ENCODE peak calls at places on chromosome 6, in four cellular contexts. One of them, this sample, is unnamed.

GRCh38 chr6:108406943-108407342 is 112.1 kb downstream of the AFG1L start:
- DNase-seq in stomach: no peak
- DNase-seq in vagina: no peak
- DNase-seq in SK-N-SH: no peak
- DNase-seq in this sample: no peak

GRCh38 chr6:113699239-113699638 is 157.9 kb upstream of the MARCKS start:
- DNase-seq in stomach: no peak
- DNase-seq in vagina: no peak
- DNase-seq in SK-N-SH: no peak
- DNase-seq in this sample: no peak

GRCh38 chr6:154757352-154758095 is 24.3 kb downstream of the SCAF8 start:
- DNase-seq in stomach: no peak
- DNase-seq in vagina: no peak
- DNase-seq in SK-N-SH: no peak
- DNase-seq in this sample: no peak

GRCh38 chr6:3457710-3458605 is 1.1 kb upstream of the SLC22A23 start:
- DNase-seq in stomach: peak; percentile 77
- DNase-seq in vagina: no peak
- DNase-seq in SK-N-SH: peak; percentile 37
- DNase-seq in this sample: no peak

GRCh38 chr6:33117826-33118277 is 42.1 kb downstream of the HLA-DPB1 start:
- DNase-seq in stomach: no peak
- DNase-seq in vagina: no peak
- DNase-seq in SK-N-SH: no peak
- DNase-seq in this sample: no peak

GRCh38 chr6:35707714-35708407 is 19.1 kb upstream of the FKBP5 start:
- DNase-seq in stomach: peak; percentile 22
- DNase-seq in vagina: no peak
- DNase-seq in SK-N-SH: no peak
- DNase-seq in this sample: no peak

GRCh38 chr6:79570129-79570801 is 33.0 kb upstream of the LCA5 start:
- DNase-seq in stomach: peak; percentile 70
- DNase-seq in vagina: no peak
- DNase-seq in SK-N-SH: peak; percentile 5
- DNase-seq in this sample: no peak

GRCh38 chr6:118377711-118378414 is 170.2 kb upstream of the PLN start:
- DNase-seq in stomach: no peak
- DNase-seq in vagina: no peak
- DNase-seq in SK-N-SH: no peak
- DNase-seq in this sample: no peak

GRCh38 chr6:2663123-2663522 is 87.6 kb downstream of the MYLK4 start:
- DNase-seq in stomach: no peak
- DNase-seq in vagina: no peak
- DNase-seq in SK-N-SH: no peak
- DNase-seq in this sample: no peak

GRCh38 chr6:75275067-75275466 is 9.5 kb downstream of the TMEM30A start:
- DNase-seq in stomach: no peak
- DNase-seq in vagina: no peak
- DNase-seq in SK-N-SH: no peak
- DNase-seq in this sample: no peak

GRCh38 chr6:92460133-92460532 is 959.2 kb downstream of the EPHA7 start:
- DNase-seq in stomach: no peak
- DNase-seq in vagina: no peak
- DNase-seq in SK-N-SH: no peak
- DNase-seq in this sample: no peak

DNA sequence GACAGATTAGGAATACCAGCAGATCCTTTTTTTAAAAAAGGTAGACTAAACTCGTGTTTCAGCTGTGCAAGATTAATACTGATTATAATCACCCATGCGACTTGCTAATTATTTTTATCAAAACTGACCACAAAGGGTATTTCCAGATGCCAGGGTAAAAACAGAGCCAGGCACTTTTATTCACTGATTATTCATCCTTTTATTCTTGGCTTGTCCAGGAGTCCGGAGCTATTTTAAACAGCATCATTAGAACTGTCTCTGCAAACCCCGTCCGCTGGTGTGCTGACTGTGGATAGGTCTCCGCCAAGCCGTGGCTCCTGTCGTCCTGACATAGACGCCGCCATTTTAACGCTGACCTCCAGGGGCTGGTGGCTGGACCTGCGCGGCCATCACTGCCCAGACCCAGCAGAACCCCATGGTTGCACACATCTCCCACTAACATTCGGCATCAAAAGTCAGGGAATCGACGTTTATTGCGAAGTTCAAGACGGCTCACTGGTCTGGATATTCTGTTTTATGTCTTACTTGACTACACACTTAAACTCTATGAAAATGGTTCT is 364.8 kb downstream of the THBS2 start:
- DNase-seq in stomach: no peak
- DNase-seq in vagina: no peak
- DNase-seq in SK-N-SH: no peak
- DNase-seq in this sample: no peak
- TF ChIP-seq CTCF in stomach: no peak
- TF ChIP-seq CTCF in vagina: no peak
- TF ChIP-seq CTCF in SK-N-SH: no peak
- TF ChIP-seq CTCF in this sample: no peak

GRCh38 chr6:77072694-77073409 is 390.4 kb downstream of the HTR1B start:
- DNase-seq in stomach: no peak
- DNase-seq in vagina: no peak
- DNase-seq in SK-N-SH: no peak
- DNase-seq in this sample: no peak
- TF ChIP-seq POLR2AphosphoS5 in stomach: no peak
- TF ChIP-seq POLR2AphosphoS5 in vagina: no peak
- TF ChIP-seq POLR2AphosphoS5 in SK-N-SH: no peak
- TF ChIP-seq POLR2AphosphoS5 in this sample: no peak

GRCh38 chr6:157535354-157536217 is 154.6 kb downstream of the ZDHHC14 start:
- DNase-seq in stomach: no peak
- DNase-seq in vagina: no peak
- DNase-seq in SK-N-SH: no peak
- DNase-seq in this sample: no peak
- H3K4me1 ChIP-seq in stomach: peaks cover 20% of the 10 kb centered on the region
- H3K4me1 ChIP-seq in vagina: peaks cover 19% of the 10 kb centered on the region
- H3K4me1 ChIP-seq in SK-N-SH: peaks cover 12% of the 10 kb centered on the region
- H3K4me1 ChIP-seq in this sample: peaks cover 46% of the 10 kb centered on the region

DNA sequence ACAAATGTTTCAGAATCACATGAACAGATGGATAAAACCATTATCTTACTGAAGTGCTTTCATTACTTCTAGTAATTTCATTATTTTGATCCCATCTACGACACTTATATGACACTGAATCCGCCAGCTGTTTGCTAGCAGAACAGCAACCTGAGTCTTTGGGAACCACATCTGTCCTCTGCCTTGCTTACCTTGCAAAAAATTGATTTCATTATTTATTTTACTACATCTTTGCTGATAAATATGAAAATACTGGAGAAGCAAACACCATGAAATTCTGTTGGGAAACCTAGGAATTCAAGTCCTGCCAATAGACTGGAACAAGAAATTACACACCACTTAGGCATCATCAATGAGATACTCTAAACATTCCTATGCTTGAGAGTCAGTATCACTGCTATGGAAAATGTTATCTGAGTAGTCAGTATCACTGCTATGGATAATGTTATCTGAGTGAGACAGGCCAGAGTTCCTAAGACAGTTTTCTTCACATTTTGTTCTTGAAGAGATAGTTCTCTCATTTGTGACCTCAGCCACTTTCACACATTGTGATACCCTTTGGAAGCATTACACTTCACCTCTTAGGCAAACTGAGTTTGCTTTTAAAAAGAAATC is 91.9 kb downstream of the PDE10A start:
- DNase-seq in stomach: no peak
- DNase-seq in vagina: no peak
- DNase-seq in SK-N-SH: no peak
- DNase-seq in this sample: no peak
- TF ChIP-seq CTCF in stomach: no peak
- TF ChIP-seq CTCF in vagina: no peak
- TF ChIP-seq CTCF in SK-N-SH: no peak
- TF ChIP-seq CTCF in this sample: no peak

GRCh38 chr6:111589366-111589765 is 16.3 kb downstream of the TRAF3IP2 start:
- DNase-seq in stomach: no peak
- DNase-seq in vagina: no peak
- DNase-seq in SK-N-SH: no peak
- DNase-seq in this sample: no peak
- TF ChIP-seq POLR2AphosphoS5 in stomach: peak; percentile 46
- TF ChIP-seq POLR2AphosphoS5 in vagina: peak; percentile 40
- TF ChIP-seq POLR2AphosphoS5 in SK-N-SH: no peak
- TF ChIP-seq POLR2AphosphoS5 in this sample: no peak

GRCh38 chr6:20170455-20171148 is 41.7 kb downstream of the MBOAT1 start:
- DNase-seq in stomach: no peak
- DNase-seq in vagina: no peak
- DNase-seq in SK-N-SH: no peak
- DNase-seq in this sample: no peak

GRCh38 chr6:20169786-20170185 is 42.5 kb downstream of the MBOAT1 start:
- DNase-seq in stomach: no peak
- DNase-seq in vagina: no peak
- DNase-seq in SK-N-SH: no peak
- DNase-seq in this sample: no peak

GRCh38 chr6:20168668-20169633 is 43.3 kb downstream of the MBOAT1 start:
- DNase-seq in stomach: no peak
- DNase-seq in vagina: no peak
- DNase-seq in SK-N-SH: no peak
- DNase-seq in this sample: no peak

GRCh38 chr6:20162515-20162914 is 49.8 kb downstream of the MBOAT1 start:
- DNase-seq in stomach: no peak
- DNase-seq in vagina: no peak
- DNase-seq in SK-N-SH: no peak
- DNase-seq in this sample: no peak

GRCh38 chr6:20166226-20166625 is 46.0 kb downstream of the MBOAT1 start:
- DNase-seq in stomach: no peak
- DNase-seq in vagina: no peak
- DNase-seq in SK-N-SH: no peak
- DNase-seq in this sample: no peak
- H3K4me1 ChIP-seq in stomach: peaks cover 14% of the 10 kb centered on the region
- H3K4me1 ChIP-seq in vagina: peaks cover 25% of the 10 kb centered on the region
- H3K4me1 ChIP-seq in SK-N-SH: no peaks in the 10 kb centered on the region
- H3K4me1 ChIP-seq in this sample: no peaks in the 10 kb centered on the region

GRCh38 chr6:56890066-56890465 is 64.8 kb upstream of the BEND6 start:
- DNase-seq in stomach: no peak
- DNase-seq in vagina: no peak
- DNase-seq in SK-N-SH: no peak
- DNase-seq in this sample: no peak

GRCh38 chr6:56889492-56889891 is 65.4 kb upstream of the BEND6 start:
- DNase-seq in stomach: no peak
- DNase-seq in vagina: no peak
- DNase-seq in SK-N-SH: no peak
- DNase-seq in this sample: no peak

GRCh38 chr6:56890683-56891429 is 64.1 kb upstream of the BEND6 start:
- DNase-seq in stomach: no peak
- DNase-seq in vagina: no peak
- DNase-seq in SK-N-SH: no peak
- DNase-seq in this sample: no peak

GRCh38 chr6:56888687-56889086 is 66.2 kb upstream of the BEND6 start:
- DNase-seq in stomach: no peak
- DNase-seq in vagina: no peak
- DNase-seq in SK-N-SH: no peak
- DNase-seq in this sample: no peak

DNA sequence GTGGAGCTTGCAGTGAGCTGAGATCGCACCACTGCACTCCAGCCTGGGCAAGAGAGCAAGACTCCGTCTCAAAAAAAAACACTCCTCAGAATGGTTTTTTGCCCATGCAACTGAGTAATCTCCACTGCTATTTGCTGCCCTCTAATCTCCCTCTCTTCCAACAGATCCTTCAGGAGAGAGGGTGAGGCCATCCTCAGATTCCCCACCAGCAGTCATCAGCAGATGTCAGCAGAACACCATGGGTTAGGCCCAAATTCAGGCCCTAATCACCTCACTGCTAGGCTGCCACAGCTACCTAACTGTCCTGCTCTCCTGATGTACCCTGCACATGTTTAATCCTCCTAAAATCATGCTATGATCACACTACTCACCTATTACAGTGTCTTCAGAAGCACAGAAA is 63.2 kb upstream of the BEND6 start:
- DNase-seq in stomach: no peak
- DNase-seq in vagina: no peak
- DNase-seq in SK-N-SH: no peak
- DNase-seq in this sample: no peak
- TF ChIP-seq CTCF in stomach: no peak
- TF ChIP-seq CTCF in vagina: no peak
- TF ChIP-seq CTCF in SK-N-SH: peak; percentile 19
- TF ChIP-seq CTCF in this sample: no peak

GRCh38 chr6:41583576-41583975 is 37.4 kb downstream of the FOXP4 start:
- DNase-seq in stomach: no peak
- DNase-seq in vagina: no peak
- DNase-seq in SK-N-SH: no peak
- DNase-seq in this sample: no peak

GRCh38 chr6:41582540-41582939 is 36.4 kb downstream of the FOXP4 start:
- DNase-seq in stomach: no peak
- DNase-seq in vagina: no peak
- DNase-seq in SK-N-SH: no peak
- DNase-seq in this sample: no peak

GRCh38 chr6:41580690-41581089 is 34.5 kb downstream of the FOXP4 start:
- DNase-seq in stomach: no peak
- DNase-seq in vagina: no peak
- DNase-seq in SK-N-SH: no peak
- DNase-seq in this sample: no peak

GRCh38 chr6:41578714-41579610 is 32.8 kb downstream of the FOXP4 start:
- DNase-seq in stomach: no peak
- DNase-seq in vagina: no peak
- DNase-seq in SK-N-SH: peak; percentile 42
- DNase-seq in this sample: no peak

GRCh38 chr6:41581381-41581991 is 35.3 kb downstream of the FOXP4 start:
- DNase-seq in stomach: no peak
- DNase-seq in vagina: no peak
- DNase-seq in SK-N-SH: peak; percentile 63
- DNase-seq in this sample: no peak
- TF ChIP-seq POLR2AphosphoS5 in stomach: no peak
- TF ChIP-seq POLR2AphosphoS5 in vagina: no peak
- TF ChIP-seq POLR2AphosphoS5 in SK-N-SH: no peak
- TF ChIP-seq POLR2AphosphoS5 in this sample: no peak

GRCh38 chr6:161394437-161394836 is 120.6 kb upstream of the AGPAT4 start:
- DNase-seq in stomach: no peak
- DNase-seq in vagina: no peak
- DNase-seq in SK-N-SH: no peak
- DNase-seq in this sample: no peak
- H3K4me1 ChIP-seq in stomach: peaks cover 6% of the 10 kb centered on the region
- H3K4me1 ChIP-seq in vagina: no peaks in the 10 kb centered on the region
- H3K4me1 ChIP-seq in SK-N-SH: no peaks in the 10 kb centered on the region
- H3K4me1 ChIP-seq in this sample: peaks cover 10% of the 10 kb centered on the region

This sample was measured in spleen.